ENCODE peak calls at places on chromosomes 5 and 9, in four cellular contexts. X is fibroblast of lung; M is CD8-positive, alpha-beta memory T cell; K is transverse colon. W is an unnamed sample.

GRCh38 chr9:36679710-36680109 is 107.0 kb downstream of the MELK start:
- DNase-seq in K (no peak), X (peak), M (no peak), W (no peak)

GRCh38 chr9:136493567-136493971 is 10.7 kb upstream of the SEC16A start:
- DNase-seq in X (no peak), M (no peak), K (no peak), W (no peak)

GRCh38 chr5:155460501-155460931 is 447.0 kb downstream of the KIF4B start:
- DNase-seq in K (no peak), X (no peak), M (no peak), W (no peak)

GRCh38 chr9:127451681-127452480 is 571 bp downstream of the LRSAM1 start:
- DNase-seq in K (peak), M (peak), X (peak), W (no peak)

GRCh38 chr5:90055831-90056328 is 353.7 kb downstream of the CETN3 start:
- DNase-seq in X (peak), M (no peak), K (no peak), W (no peak)

GRCh38 chr5:134449167-134449566 is 37.5 kb upstream of the CDKN2AIPNL start:
- DNase-seq in K (no peak), M (no peak), X (no peak), W (no peak)

GRCh38 chr9:131227112-131228058 is 48.9 kb downstream of the FAM78A start:
- DNase-seq in K (peak), X (no peak), M (no peak), W (no peak)

GRCh38 chr9:133558191-133559126 is 24.0 kb downstream of the ADAMTSL2 start:
- DNase-seq in K (no peak), X (peak), M (no peak), W (no peak)

GRCh38 chr9:13364271-13364670 is 84.8 kb upstream of the MPDZ start:
- DNase-seq in X (peak), M (no peak), K (no peak), W (no peak)

GRCh38 chr5:56259002-56259511 is 25.9 kb upstream of the ANKRD55 start:
- DNase-seq in K (no peak), X (peak), M (no peak), W (no peak)

GRCh38 chr5:34789021-34789531 is 49.9 kb upstream of the TTC23L start:
- DNase-seq in K (no peak), M (no peak), X (peak), W (no peak)

GRCh38 chr5:157217289-157218024 is 36.8 kb downstream of the ITK start:
- DNase-seq in M (peak), K (no peak), X (no peak), W (no peak)

GRCh38 chr5:74810915-74811314 is 43.9 kb downstream of the NSA2 start:
- DNase-seq in K (no peak), M (no peak), X (peak), W (no peak)

GRCh38 chr5:93632327-93632726 is 49.3 kb downstream of the NR2F1 start:
- DNase-seq in M (no peak), K (no peak), X (no peak), W (no peak)

GRCh38 chr9:129109504-129109903 is 1.1 kb downstream of the CRAT start:
- DNase-seq in K (peak), X (no peak), M (peak), W (no peak)

GRCh38 chr5:150627731-150628545 is 12.5 kb upstream of the SYNPO start:
- DNase-seq in M (no peak), X (peak), K (no peak), W (no peak)

GRCh38 chr9:124298646-124299235 is 41.0 kb downstream of the NEK6 start:
- DNase-seq in X (peak), K (no peak), M (no peak), W (no peak)

GRCh38 chr9:117485176-117485575 is 70.3 kb upstream of the ASTN2 start:
- DNase-seq in M (no peak), X (peak), K (no peak), W (no peak)

GRCh38 chr5:10489810-10490426 is 48.2 kb downstream of the ROPN1L start:
- DNase-seq in X (no peak), K (no peak), M (no peak), W (no peak)

GRCh38 chr5:96968074-96968473 is 32.2 kb downstream of the LNPEP start:
- DNase-seq in X (peak), M (no peak), K (no peak), W (no peak)

GRCh38 chr5:134874831-134875655 is 872 bp downstream of the TXNDC15 start:
- DNase-seq in K (peak), M (peak), X (peak), W (no peak)

GRCh38 chr9:16708638-16709435 is 161.6 kb downstream of the BNC2 start:
- DNase-seq in K (no peak), X (peak), M (no peak), W (no peak)

GRCh38 chr5:98416541-98416940 is 356.9 kb upstream of the RGMB start:
- DNase-seq in K (no peak), M (no peak), X (peak), W (no peak)

GRCh38 chr5:89351975-89352374 is 469.0 kb upstream of the MEF2C start:
- DNase-seq in M (no peak), X (peak), K (no peak), W (no peak)

GRCh38 chr5:100026601-100027000 is 508.6 kb upstream of the FAM174A start:
- DNase-seq in X (no peak), M (no peak), K (no peak), W (no peak)

GRCh38 chr9:130498918-130499698 is 54.3 kb downstream of the ASS1 start:
- DNase-seq in K (no peak), X (no peak), M (no peak), W (no peak)

GRCh38 chr5:84635235-84636055 is 250.8 kb upstream of the EDIL3 start:
- DNase-seq in M (no peak), K (no peak), X (no peak), W (no peak)

GRCh38 chr5:139495644-139496435 is 13.3 kb upstream of the STING1 start:
- DNase-seq in K (no peak), M (no peak), X (peak), W (no peak)

GRCh38 chr5:102747386-102748166 is 7.5 kb upstream of the PAM start:
- DNase-seq in K (no peak), X (no peak), M (no peak), W (no peak)

GRCh38 chr9:35340046-35340445 is 149.9 kb upstream of the RUSC2 start:
- DNase-seq in M (no peak), K (no peak), X (peak), W (no peak)

GRCh38 chr5:18553269-18553668 is 919.0 kb downstream of the TAF11L14 start:
- DNase-seq in K (no peak), M (no peak), X (peak), W (no peak)

GRCh38 chr9:98045234-98046160 is 11.0 kb upstream of the NANS start:
- DNase-seq in X (no peak), M (peak), K (no peak), W (no peak)

GRCh38 chr9:133460405-133461175 is 812 bp downstream of the CACFD1 start:
- DNase-seq in K (peak), X (peak), M (no peak), W (no peak)

GRCh38 chr9:108151161-108151586 is 661.6 kb upstream of the KLF4 start:
- DNase-seq in M (no peak), K (no peak), X (peak), W (no peak)

GRCh38 chr5:38613992-38614836 is 57.8 kb upstream of the LIFR start:
- DNase-seq in X (no peak), M (no peak), K (no peak), W (no peak)

GRCh38 chr5:17691781-17692180 is 57.5 kb downstream of the TAF11L14 start:
- DNase-seq in K (no peak), M (no peak), X (no peak), W (no peak)

GRCh38 chr5:141560725-141561483 is 57.9 kb downstream of the DIAPH1 start:
- DNase-seq in X (peak), K (peak), M (no peak), W (peak)

GRCh38 chr5:164002653-164003052 is 497.2 kb downstream of the MAT2B start:
- DNase-seq in M (no peak), K (no peak), X (peak), W (no peak)

DNA sequence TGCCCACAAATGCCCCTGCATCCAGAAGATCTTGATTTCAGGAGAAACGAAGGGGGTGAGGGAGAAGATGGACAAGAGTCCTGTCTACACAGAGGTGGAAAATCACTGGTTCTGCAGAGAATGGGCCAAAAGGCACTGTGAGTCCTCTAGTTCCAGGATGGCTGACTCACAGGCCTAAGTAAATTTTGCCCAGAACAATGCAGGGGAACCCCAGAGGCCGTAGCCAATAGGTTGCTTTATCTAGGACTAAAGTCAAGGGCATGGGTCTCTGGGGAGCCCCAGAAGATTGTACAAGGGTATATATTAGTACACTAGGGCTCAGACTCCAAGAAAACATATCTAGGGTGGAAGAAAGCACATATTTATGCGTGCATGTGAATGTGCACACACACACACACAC is 98.0 kb downstream of the SLIT3 start:
- DNase-seq in K (no peak), X (peak), M (no peak), W (no peak)
- H3K4me3 ChIP-seq in K (no peak), X (no peak), M (no peak), W (no peak)

GRCh38 chr9:87670572-87671264 is 55.2 kb upstream of the CTSL start:
- DNase-seq in M (no peak), K (no peak), X (no peak), W (no peak)
- H3K4me3 ChIP-seq in M (no peak), K (no peak), X (no peak), W (no peak)

GRCh38 chr9:134644715-134645606 is 3.4 kb downstream of the COL5A1 start:
- DNase-seq in M (no peak), K (peak), X (peak), W (no peak)
- H3K4me3 ChIP-seq in M (no peak), K (peak), X (peak), W (no peak)

DNA sequence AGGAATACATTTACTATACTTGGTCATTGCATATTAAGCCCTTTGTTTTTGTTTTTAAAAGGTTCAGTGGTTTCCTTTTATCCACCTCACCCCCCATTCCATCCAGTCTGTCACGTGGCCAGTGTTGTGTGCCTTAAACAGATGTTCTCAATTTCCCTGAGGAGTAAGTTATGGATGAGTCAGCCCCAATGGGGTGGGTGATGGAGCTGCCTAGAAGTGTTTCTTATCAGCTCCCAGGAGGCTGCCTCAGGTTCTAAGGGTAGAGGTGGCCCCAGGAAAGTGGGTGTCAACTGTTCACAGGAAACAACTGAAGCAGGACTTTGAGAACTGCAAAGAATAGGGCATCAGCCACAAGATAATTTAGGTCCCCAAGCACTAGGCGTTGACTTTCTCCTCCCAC is 41.1 kb downstream of the ACTBL2 start:
- DNase-seq in M (no peak), K (no peak), X (peak), W (no peak)
- H3K4me3 ChIP-seq in M (no peak), K (no peak), X (no peak), W (no peak)

W was measured in iPS DF 6.9.